ENCODE peak calls at places on chromosomes 1 and 21, in four cellular contexts. F is uterus, E is neural crest cell, I is DND-41. W is an unnamed sample.

GRCh38 chr1:8667869-8668595 is 149.4 kb downstream of the RERE start:
- DNase-seq in F (peak; percentile 40), E (no peak), I (no peak), W (no peak)

GRCh38 chr1:117169871-117170596 is 40.7 kb downstream of the VTCN1 start:
- DNase-seq in I (no peak), F (no peak), E (no peak), W (no peak)

GRCh38 chr21:37385179-37385765 is 18.7 kb downstream of the DYRK1A start:
- DNase-seq in I (no peak), E (no peak), F (no peak), W (no peak)

GRCh38 chr1:223102797-223103533 is 40.1 kb downstream of the TLR5 start:
- DNase-seq in E (no peak), F (peak; percentile 47), I (no peak), W (no peak)

GRCh38 chr1:57470028-57470427 is 46.2 kb upstream of the DAB1 start:
- DNase-seq in F (no peak), I (no peak), E (no peak), W (no peak)

GRCh38 chr1:90712931-90713618 is 4.0 kb downstream of the BARHL2 start:
- DNase-seq in F (no peak), I (no peak), E (no peak), W (no peak)

GRCh38 chr1:26627959-26628358 is 67.9 kb upstream of the ARID1A start:
- DNase-seq in E (no peak), F (no peak), I (no peak), W (no peak)

GRCh38 chr1:213652109-213652508 is 335.7 kb upstream of the PROX1 start:
- DNase-seq in F (no peak), I (no peak), E (no peak), W (no peak)

GRCh38 chr21:45590726-45591618 is 48.7 kb upstream of the SLC19A1 start:
- DNase-seq in E (no peak), F (no peak), I (no peak), W (peak; percentile 77)

GRCh38 chr1:240797050-240797449 is 185.1 kb upstream of the GREM2 start:
- DNase-seq in F (no peak), I (no peak), E (no peak), W (no peak)

GRCh38 chr1:200279810-200280411 is 129.9 kb downstream of the ZNF281 start:
- DNase-seq in F (no peak), E (peak; percentile 42), I (peak; percentile 34), W (peak; percentile 51)

GRCh38 chr1:145857170-145857569 is 1.7 kb downstream of the PIAS3 start:
- DNase-seq in E (no peak), I (no peak), F (no peak), W (no peak)

GRCh38 chr1:155518484-155518883 is 44.1 kb downstream of the ASH1L start:
- DNase-seq in F (no peak), E (no peak), I (no peak), W (no peak)

GRCh38 chr1:81802601-81803422 is 2.1 kb downstream of the ADGRL2 start:
- DNase-seq in E (peak; percentile 59), F (peak; percentile 31), I (no peak), W (no peak)
- TF ChIP-seq CTCF in E (peak; percentile 54), F (peak; percentile 34), I (no peak), W (no peak)

GRCh38 chr1:4090976-4091660 is 191.0 kb upstream of the C1orf174 start:
- DNase-seq in E (no peak), I (no peak), F (no peak), W (no peak)

GRCh38 chr1:4090556-4090955 is 190.5 kb upstream of the C1orf174 start:
- DNase-seq in E (no peak), F (no peak), I (no peak), W (no peak)

GRCh38 chr1:4093856-4094565 is 193.9 kb upstream of the C1orf174 start:
- DNase-seq in F (no peak), E (no peak), I (no peak), W (no peak)

GRCh38 chr1:4091996-4092395 is 191.9 kb upstream of the C1orf174 start:
- DNase-seq in I (no peak), E (no peak), F (no peak), W (no peak)

GRCh38 chr1:4095466-4095865 is 195.4 kb upstream of the C1orf174 start:
- DNase-seq in E (no peak), F (no peak), I (no peak), W (no peak)
- TF ChIP-seq CTCF in E (no peak), F (no peak), I (no peak), W (no peak)

DNA sequence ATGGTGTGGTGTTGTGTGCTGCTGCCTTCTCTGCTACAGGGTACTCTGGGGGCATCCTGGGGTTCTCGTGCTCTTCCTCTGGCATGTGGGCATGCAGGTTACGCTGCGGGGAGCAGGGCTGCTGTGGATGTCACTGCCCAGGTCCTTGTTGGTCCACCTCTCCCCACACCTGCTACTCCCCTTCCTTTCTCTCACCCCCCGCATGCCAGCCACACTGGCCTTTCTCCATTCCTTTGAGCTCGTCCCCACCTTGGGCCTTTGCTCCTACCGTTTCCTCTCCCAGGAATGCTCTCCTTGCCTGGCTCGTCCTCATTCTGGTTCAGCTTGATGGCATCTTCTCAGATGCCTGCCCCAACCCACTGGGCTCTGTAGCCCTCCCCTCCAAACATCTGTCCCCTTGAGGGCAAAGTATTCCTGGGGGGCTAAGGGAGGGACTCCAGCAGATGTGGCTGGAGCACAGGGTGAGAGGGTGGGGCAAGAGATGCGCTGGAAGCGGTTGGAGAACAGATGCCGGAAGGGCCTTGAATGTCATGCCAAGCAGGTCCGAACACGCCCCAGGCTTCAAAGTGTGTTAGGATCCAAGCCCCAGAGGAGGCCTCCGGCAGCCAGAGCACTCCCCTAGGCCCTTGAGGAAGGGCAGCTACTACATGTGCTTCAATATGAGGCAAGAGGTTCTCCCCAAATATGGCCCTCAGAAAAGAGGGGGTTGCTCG is 23.4 kb downstream of the DMRTB1 start:
- DNase-seq in F (no peak), I (no peak), E (no peak), W (no peak)
- TF ChIP-seq CTCF in F (no peak), I (no peak), E (no peak), W (no peak)

DNA sequence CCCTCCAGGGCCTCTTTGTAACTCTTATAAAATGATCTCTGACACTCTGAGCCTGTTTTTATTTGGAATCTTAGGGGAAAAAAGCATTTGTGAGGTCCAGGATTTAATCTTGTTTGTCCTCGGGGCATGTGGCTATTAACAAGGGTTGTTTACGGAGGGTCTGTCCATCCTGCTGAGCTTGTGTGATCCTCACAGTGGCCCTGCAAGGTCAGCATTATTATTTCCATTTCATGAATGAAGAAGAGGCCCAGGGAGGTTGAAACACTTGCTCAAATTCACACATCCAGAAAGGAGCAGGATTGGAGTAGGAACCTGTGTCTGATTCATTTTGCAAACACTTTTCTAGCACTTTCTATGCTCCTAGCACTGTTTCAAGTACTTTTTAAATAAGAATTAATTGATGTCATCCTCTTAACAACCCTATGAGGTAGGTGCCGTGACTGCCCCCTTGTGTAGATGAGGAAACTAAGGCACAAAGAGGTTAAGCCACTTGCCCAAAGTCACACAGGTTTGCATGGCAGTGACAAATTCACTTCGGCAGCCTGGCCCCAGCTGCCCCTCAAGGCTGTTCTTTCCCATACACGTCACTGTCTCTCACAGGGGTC is 178.9 kb downstream of the MIS18A start:
- DNase-seq in E (no peak), F (no peak), I (no peak), W (peak; percentile 3)
- TF ChIP-seq CTCF in E (peak; percentile 29), F (no peak), I (no peak), W (no peak)

DNA sequence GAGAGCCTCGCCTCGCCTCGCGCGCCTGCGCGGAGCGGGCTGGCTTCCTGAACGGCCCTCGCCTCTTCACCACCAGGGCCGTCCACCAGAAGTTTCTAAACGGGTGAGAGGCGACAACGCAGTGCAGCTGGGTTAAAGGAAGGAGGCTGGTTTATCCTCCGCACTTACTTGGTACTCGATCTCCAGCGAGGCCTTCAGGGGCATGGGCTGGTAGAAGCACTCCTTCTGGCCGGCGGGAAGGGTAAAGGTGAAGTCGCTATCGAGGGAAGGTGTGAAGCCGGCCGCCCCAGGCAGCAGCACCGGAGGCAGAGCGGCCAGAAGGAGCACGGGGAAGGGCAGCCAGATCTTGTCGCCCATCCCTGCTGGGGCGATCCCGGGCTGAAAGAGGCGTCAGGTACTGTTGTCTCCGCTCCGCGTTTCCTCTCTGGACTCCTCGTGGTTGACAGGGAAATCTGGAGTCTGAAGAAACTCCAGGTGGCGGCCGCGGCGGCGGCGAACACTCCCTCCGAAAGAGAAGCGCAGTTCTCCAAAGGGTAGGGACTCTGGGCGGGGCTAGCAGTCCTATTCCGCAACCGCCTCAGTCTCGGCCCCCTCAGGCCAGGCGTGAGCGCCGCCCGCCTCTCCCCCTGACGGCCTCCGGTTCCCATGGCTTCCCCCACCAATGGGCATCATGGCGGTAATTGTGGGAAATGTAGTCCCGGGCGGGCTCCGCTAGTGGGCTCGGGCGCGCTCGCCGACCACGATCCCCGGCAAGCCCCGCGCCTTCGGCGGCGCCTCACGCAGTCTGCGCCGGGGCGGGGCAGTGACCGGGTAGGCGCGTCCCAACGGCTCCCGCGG is at the start of gene TMED5:
- DNase-seq in E (peak; percentile 92), F (peak; percentile 98), I (peak; percentile 98), W (peak; percentile 97)
- TF ChIP-seq CTCF in E (peak; percentile 52), F (peak; percentile 50), I (peak; percentile 13), W (no peak)

DNA sequence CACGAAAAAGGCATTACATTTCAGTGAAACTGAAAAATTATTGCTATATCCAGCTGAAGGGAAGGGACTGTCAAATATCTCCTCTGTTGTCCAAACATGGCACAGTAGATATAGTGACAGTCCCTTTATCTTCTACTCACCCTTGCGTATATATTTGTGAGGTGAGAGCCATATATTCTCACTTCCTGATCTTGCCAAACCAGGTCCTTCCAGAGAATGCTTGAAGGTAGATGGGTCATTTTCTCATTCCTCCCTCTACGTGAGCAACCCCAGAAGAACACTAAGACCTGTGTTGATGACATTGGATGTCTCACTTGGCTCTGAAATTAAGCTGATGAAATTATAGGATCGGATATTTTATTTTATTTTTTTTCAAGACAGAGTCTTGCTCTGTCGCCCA is 151.2 kb downstream of the DHRS3 start:
- DNase-seq in I (no peak), E (no peak), F (no peak), W (no peak)
- TF ChIP-seq CTCF in I (no peak), E (no peak), F (no peak), W (no peak)

GRCh38 chr1:32242341-32242851 is 4.6 kb upstream of the FAM167B start:
- DNase-seq in I (no peak), F (peak; percentile 29), E (no peak), W (no peak)

GRCh38 chr1:32239335-32239734 is 7.7 kb upstream of the FAM167B start:
- DNase-seq in F (no peak), E (no peak), I (no peak), W (no peak)

GRCh38 chr1:32239790-32240139 is 7.3 kb upstream of the FAM167B start:
- DNase-seq in F (no peak), I (no peak), E (no peak), W (no peak)

GRCh38 chr1:32240140-32240951 is 6.7 kb upstream of the FAM167B start:
- DNase-seq in I (no peak), F (peak; percentile 84), E (peak; percentile 51), W (peak; percentile 67)

DNA sequence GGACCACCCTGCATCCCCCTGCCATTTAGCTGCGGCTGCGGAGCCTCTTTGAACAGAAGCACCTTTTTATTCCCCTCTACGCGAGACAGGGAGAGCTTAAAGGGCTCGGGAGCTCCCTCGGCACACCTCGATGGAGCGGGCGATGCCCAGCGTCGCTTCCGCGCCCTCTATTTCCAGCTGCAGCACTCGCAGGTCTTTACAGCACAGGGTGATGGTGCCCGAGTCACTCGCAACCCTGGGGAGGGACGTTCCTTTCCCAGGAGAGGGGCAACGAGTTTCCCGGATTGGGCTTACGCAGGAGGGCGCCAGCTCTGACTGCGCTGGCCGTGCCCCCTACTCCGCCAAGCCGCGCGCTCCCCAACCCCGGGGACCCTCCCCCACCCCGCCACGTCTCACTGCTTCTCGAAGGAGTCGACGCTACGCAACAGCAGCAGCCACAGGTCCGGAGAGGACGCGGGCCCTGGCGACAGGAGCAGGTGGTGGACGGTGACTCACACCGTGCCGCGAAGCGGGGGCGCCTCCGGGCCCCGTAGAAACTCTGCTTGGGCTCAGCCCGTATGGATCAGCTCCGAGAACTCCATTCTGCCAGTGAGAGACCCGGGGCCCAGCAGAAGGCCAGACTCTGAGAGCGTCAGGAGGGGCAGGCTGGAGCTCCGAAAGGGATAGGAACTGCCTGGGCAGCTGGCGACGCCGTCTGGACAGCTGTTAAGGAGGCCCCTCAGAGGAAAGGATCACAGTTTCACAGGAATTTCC is 5.8 kb upstream of the FAM167B start:
- DNase-seq in F (peak; percentile 67), I (no peak), E (peak; percentile 28), W (peak; percentile 66)
- TF ChIP-seq CTCF in F (no peak), I (no peak), E (no peak), W (no peak)